ENCODE peak calls at places on chromosomes 2 and 18, in nine cellular contexts. B, N, Z, L, A, X, M, W and O are unnamed samples.

GRCh38 chr2:201909961-201910361 is 103.6 kb downstream of the CDK15 start:
- DNase-seq in M (no peak), X (peak; percentile 76), W (no peak), Z (no peak), N (no peak), L (no peak), B (no peak), A (no peak), O (peak; percentile 79)

GRCh38 chr2:96116879-96117533 is 635 bp upstream of the ADRA2B start:
- DNase-seq in W (peak; percentile 45), L (no peak), Z (peak; percentile 62), N (no peak), A (no peak), X (no peak), M (peak; percentile 35), B (peak; percentile 65), O (peak; percentile 87)

GRCh38 chr18:51066273-51066672 is 36.3 kb downstream of the SMAD4 start:
- DNase-seq in L (no peak), B (no peak), Z (no peak), N (no peak), A (no peak), M (no peak), X (peak; percentile 62), W (no peak), O (no peak)

GRCh38 chr18:36771246-36771645 is 57.6 kb downstream of the TPGS2 start:
- DNase-seq in X (no peak), N (no peak), A (no peak), W (no peak), L (no peak), M (no peak), Z (no peak), B (no peak), O (no peak)

GRCh38 chr18:22694954-22695353 is 238.2 kb upstream of the RBBP8 start:
- DNase-seq in L (no peak), Z (peak; percentile 61), N (peak; percentile 74), A (peak; percentile 73), X (peak; percentile 99), M (peak; percentile 85), B (no peak), W (no peak), O (peak; percentile 95)

GRCh38 chr18:39660141-39660540 is 2094.5 kb upstream of the CELF4 start:
- DNase-seq in B (no peak), A (no peak), M (no peak), X (peak; percentile 59), Z (no peak), L (no peak), W (no peak), N (no peak), O (peak; percentile 34)

GRCh38 chr2:166560022-166560421 is 66.0 kb upstream of the SCN7A start:
- DNase-seq in A (no peak), Z (no peak), W (no peak), M (no peak), L (no peak), X (no peak), B (no peak), N (no peak), O (no peak)

GRCh38 chr2:99337931-99338580 is 867 bp downstream of the EIF5B start:
- DNase-seq in Z (no peak), N (no peak), L (peak; percentile 16), X (peak; percentile 17), M (no peak), W (no peak), B (no peak), A (no peak), O (peak; percentile 10)

GRCh38 chr2:14516844-14517243 is 115.7 kb upstream of the LRATD1 start:
- DNase-seq in N (no peak), X (peak; percentile 96), A (no peak), L (no peak), B (no peak), M (no peak), Z (no peak), W (no peak), O (no peak)

GRCh38 chr18:23281626-23282436 is 146.5 kb downstream of the CABLES1 start:
- DNase-seq in L (no peak), B (no peak), X (peak; percentile 61), M (no peak), A (peak; percentile 46), Z (peak; percentile 70), W (no peak), N (no peak), O (no peak)

GRCh38 chr2:196160101-196160500 is 11.3 kb downstream of the STK17B start:
- DNase-seq in Z (peak; percentile 36), B (no peak), M (no peak), A (no peak), L (no peak), N (no peak), X (peak; percentile 95), W (peak; percentile 74), O (peak; percentile 95)

GRCh38 chr2:235073938-235074337 is 122.1 kb downstream of the SH3BP4 start:
- DNase-seq in M (no peak), B (no peak), W (no peak), A (no peak), L (no peak), N (no peak), X (no peak), Z (no peak), O (peak; percentile 50)

GRCh38 chr2:230703514-230703913 is 9.1 kb upstream of the CAB39 start:
- DNase-seq in A (no peak), L (no peak), X (no peak), B (no peak), M (no peak), W (no peak), Z (no peak), N (no peak), O (no peak)

GRCh38 chr2:72980535-72981217 is 63.4 kb downstream of the EMX1 start:
- DNase-seq in L (no peak), M (no peak), Z (no peak), A (no peak), X (peak; percentile 85), N (no peak), B (peak; percentile 11), W (no peak), O (no peak)

GRCh38 chr2:216621292-216621691 is 11.9 kb upstream of the IGFBP2 start:
- DNase-seq in B (no peak), M (no peak), A (no peak), N (no peak), Z (no peak), L (no peak), X (no peak), W (no peak), O (peak; percentile 15)

GRCh38 chr2:218851286-218851685 is 8.3 kb upstream of the WNT6 start:
- DNase-seq in N (peak; percentile 44), A (no peak), B (no peak), W (no peak), M (no peak), X (no peak), Z (no peak), L (no peak), O (no peak)
- TF ChIP-seq CTCF in N (no peak), A (no peak), B (no peak), W (no peak), M (no peak), X (no peak), Z (no peak), L (no peak), O (no peak)

GRCh38 chr2:9178905-9179571 is 27.6 kb upstream of the ASAP2 start:
- DNase-seq in A (peak; percentile 91), L (peak; percentile 93), W (no peak), X (peak; percentile 92), Z (no peak), N (peak; percentile 84), M (peak; percentile 72), B (no peak), O (no peak)
- H3K4me1 ChIP-seq in A (peaks cover 28% of the 10 kb centered on the region), L (peaks cover 41% of the 10 kb centered on the region), W (no peaks in the 10 kb centered on the region), X (peaks cover 15% of the 10 kb centered on the region), Z (peaks cover 5% of the 10 kb centered on the region), N (peaks cover 22% of the 10 kb centered on the region), M (peaks cover 15% of the 10 kb centered on the region), B (peaks cover 14% of the 10 kb centered on the region), O (peaks cover 16% of the 10 kb centered on the region)

DNA sequence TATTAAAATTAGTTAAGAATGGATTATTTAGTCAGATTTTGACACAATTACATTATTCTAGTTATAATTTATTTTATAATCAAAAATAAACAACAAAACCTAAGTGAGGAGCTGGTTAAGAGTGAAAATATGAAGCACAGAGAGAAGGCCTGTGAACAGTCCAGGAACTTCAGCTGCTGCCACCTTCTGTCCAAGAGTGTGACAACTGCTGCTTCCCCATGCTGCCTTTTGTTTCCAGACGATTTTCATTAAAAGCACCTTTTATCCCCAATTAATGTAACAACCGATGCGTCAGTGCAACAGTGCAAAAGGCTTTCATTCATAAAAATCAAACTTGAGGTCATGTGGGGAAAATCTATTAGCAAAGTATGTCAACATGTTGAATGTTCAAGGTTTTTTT is 363.6 kb downstream of the CTNNA2 start:
- DNase-seq in A (no peak), M (no peak), W (no peak), X (peak; percentile 7), N (no peak), L (peak; percentile 15), Z (no peak), B (no peak), O (no peak)
- TF ChIP-seq CTCF in A (no peak), M (no peak), W (no peak), X (peak; percentile 44), N (no peak), L (peak; percentile 56), Z (peak; percentile 61), B (peak; percentile 10), O (no peak)

GRCh38 chr2:200380139-200380561 is 73.7 kb downstream of the SPATS2L start:
- DNase-seq in L (no peak), Z (no peak), M (no peak), B (no peak), W (no peak), X (peak; percentile 66), A (no peak), N (no peak), O (no peak)

GRCh38 chr2:200377143-200377773 is 70.8 kb downstream of the SPATS2L start:
- DNase-seq in B (no peak), W (no peak), M (no peak), X (no peak), N (no peak), A (no peak), Z (no peak), L (no peak), O (no peak)

GRCh38 chr2:200379481-200380120 is 73.1 kb downstream of the SPATS2L start:
- DNase-seq in M (no peak), W (no peak), X (no peak), L (no peak), A (no peak), B (no peak), Z (no peak), N (no peak), O (no peak)

GRCh38 chr2:200377774-200378336 is 71.4 kb downstream of the SPATS2L start:
- DNase-seq in B (no peak), A (no peak), Z (no peak), N (no peak), W (no peak), M (no peak), L (peak; percentile 23), X (no peak), O (no peak)

DNA sequence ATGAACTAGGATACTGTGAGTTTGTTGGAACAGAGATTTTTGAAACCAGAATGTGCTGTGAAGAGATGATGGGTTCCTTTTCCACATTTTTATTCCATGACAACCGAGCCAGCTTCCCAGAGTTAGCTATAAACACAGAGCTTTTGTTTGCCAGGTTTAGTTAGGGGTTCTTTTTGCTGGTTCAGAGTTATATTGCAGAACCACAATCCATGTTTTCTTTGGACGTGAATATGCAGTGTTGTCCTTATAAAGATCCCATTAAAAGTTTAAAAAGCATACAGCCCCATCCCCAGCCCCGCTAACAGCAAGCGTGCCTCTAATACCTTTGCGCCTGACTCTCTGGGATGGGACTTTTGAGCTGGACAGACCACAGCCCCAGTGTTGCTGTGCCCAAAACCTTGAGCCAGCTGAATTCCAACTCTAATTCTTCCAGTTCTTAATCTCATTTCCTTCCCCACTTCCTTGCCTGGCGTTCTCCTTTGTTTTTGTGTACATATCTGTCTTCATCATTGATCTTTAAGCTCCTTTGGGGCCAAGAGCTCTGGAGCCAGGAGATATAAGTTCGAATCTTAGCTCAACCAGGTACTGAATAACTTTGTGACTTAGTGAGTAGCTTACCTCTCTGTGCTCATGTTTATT is 72.3 kb downstream of the SPATS2L start:
- DNase-seq in M (no peak), L (no peak), Z (no peak), A (no peak), W (no peak), B (no peak), N (no peak), X (peak; percentile 86), O (peak; percentile 63)
- H3K4me1 ChIP-seq in M (peaks cover 7% of the 10 kb centered on the region), L (peaks cover 69% of the 10 kb centered on the region), Z (peaks cover 28% of the 10 kb centered on the region), A (peaks cover 50% of the 10 kb centered on the region), W (peaks cover 28% of the 10 kb centered on the region), B (peaks cover 73% of the 10 kb centered on the region), N (peaks cover 37% of the 10 kb centered on the region), X (peaks cover 38% of the 10 kb centered on the region), O (peaks cover 22% of the 10 kb centered on the region)